ENCODE peak calls at places on chromosome 9, in six cellular contexts. N, O, B, Y, P and S are unnamed samples.
A peak's percentile ranks its signal among the peaks of the same experiment; 100 is the strongest.

GRCh38 chr9:82939451-82939850 is 123.5 kb downstream of the RASEF start:
- DNase-seq in N (peak; percentile 10), O (no peak), B (no peak), Y (no peak), P (no peak), S (no peak)

GRCh38 chr9:129929467-129930125 is 94.3 kb downstream of the USP20 start:
- DNase-seq in N (no peak), O (no peak), B (no peak), Y (no peak), P (no peak), S (no peak)

GRCh38 chr9:98607787-98608186 is 100.9 kb downstream of the GABBR2 start:
- DNase-seq in N (no peak), O (no peak), B (no peak), Y (no peak), P (no peak), S (no peak)

GRCh38 chr9:3177362-3177761 is 333.5 kb upstream of the PUM3 start:
- DNase-seq in N (peak; percentile 14), O (peak; percentile 20), B (no peak), Y (no peak), P (no peak), S (no peak)

GRCh38 chr9:69171049-69171448 is 3.0 kb upstream of the TJP2 start:
- DNase-seq in N (no peak), O (peak; percentile 50), B (no peak), Y (no peak), P (no peak), S (no peak)

GRCh38 chr9:3240651-3241268 is 285.0 kb downstream of the RFX3 start:
- DNase-seq in N (peak; percentile 62), O (peak; percentile 67), B (peak; percentile 36), Y (peak; percentile 61), P (peak; percentile 73), S (peak; percentile 27)

GRCh38 chr9:72665421-72665820 is 144.0 kb downstream of the TMC1 start:
- DNase-seq in N (no peak), O (peak; percentile 27), B (no peak), Y (no peak), P (no peak), S (no peak)

GRCh38 chr9:126154182-126154827 is 172.3 kb upstream of the MVB12B start:
- DNase-seq in N (no peak), O (no peak), B (no peak), Y (peak; percentile 10), P (no peak), S (no peak)

GRCh38 chr9:137656416-137656815 is 37.6 kb downstream of the EHMT1 start:
- DNase-seq in N (no peak), O (no peak), B (no peak), Y (peak; percentile 20), P (no peak), S (no peak)

GRCh38 chr9:107999011-107999410 is 509.4 kb upstream of the KLF4 start:
- DNase-seq in N (no peak), O (no peak), B (no peak), Y (no peak), P (peak; percentile 35), S (no peak)

GRCh38 chr9:97808415-97808814 is 44.6 kb upstream of the FOXE1 start:
- DNase-seq in N (no peak), O (no peak), B (no peak), Y (no peak), P (peak; percentile 14), S (no peak)

GRCh38 chr9:86676426-86676825 is 270.9 kb downstream of the GAS1 start:
- DNase-seq in N (no peak), O (no peak), B (no peak), Y (no peak), P (peak; percentile 42), S (no peak)

GRCh38 chr9:37422289-37423104 is at the start of gene GRHPR:
- DNase-seq in N (peak; percentile 94), O (peak; percentile 94), B (peak; percentile 85), Y (peak; percentile 92), P (peak; percentile 83), S (peak; percentile 91)

GRCh38 chr9:136193891-136194279 is 11.0 kb downstream of the LHX3 start:
- DNase-seq in N (no peak), O (no peak), B (no peak), Y (no peak), P (no peak), S (no peak)

GRCh38 chr9:37197158-37198033 is 77.0 kb downstream of the ZCCHC7 start:
- DNase-seq in N (no peak), O (peak; percentile 16), B (no peak), Y (no peak), P (peak; percentile 76), S (peak; percentile 71)

GRCh38 chr9:85142461-85143401 is 473.2 kb downstream of the NTRK2 start:
- DNase-seq in N (peak; percentile 29), O (peak; percentile 26), B (no peak), Y (no peak), P (peak; percentile 23), S (no peak)

GRCh38 chr9:37999501-38000189 is 69.4 kb downstream of the SHB start:
- DNase-seq in N (no peak), O (peak; percentile 52), B (no peak), Y (no peak), P (peak; percentile 37), S (no peak)

GRCh38 chr9:35690447-35691324 is 961 bp upstream of the TPM2 start:
- DNase-seq in N (peak; percentile 79), O (peak; percentile 75), B (peak; percentile 32), Y (peak; percentile 91), P (peak; percentile 64), S (no peak)

GRCh38 chr9:68999393-69000105 is 14.4 kb downstream of the PRKACG start:
- DNase-seq in N (peak; percentile 73), O (peak; percentile 86), B (peak; percentile 23), Y (no peak), P (peak; percentile 82), S (no peak)

GRCh38 chr9:121844090-121844489 is 192.7 kb downstream of the DAB2IP start:
- DNase-seq in N (no peak), O (no peak), B (no peak), Y (no peak), P (no peak), S (no peak)

GRCh38 chr9:21121595-21122251 is 19.9 kb downstream of the IFNW1 start:
- DNase-seq in N (no peak), O (no peak), B (no peak), Y (no peak), P (no peak), S (no peak)

GRCh38 chr9:87676976-87677775 is 48.7 kb upstream of the CTSL start:
- DNase-seq in N (no peak), O (peak; percentile 5), B (no peak), Y (no peak), P (no peak), S (no peak)

GRCh38 chr9:10612649-10613398 is at the start of gene PTPRD:
- DNase-seq in N (peak; percentile 12), O (peak; percentile 85), B (no peak), Y (no peak), P (peak; percentile 89), S (peak; percentile 1)

GRCh38 chr9:77176686-77177142 is 620 bp upstream of the VPS13A start:
- DNase-seq in N (no peak), O (no peak), B (no peak), Y (no peak), P (no peak), S (no peak)
- H3K4me3 ChIP-seq in N (peak overlapping the region; percentile 71), O (peak overlapping the region; percentile 40), B (peak overlapping the region; percentile 92), Y (peak overlapping the region; percentile 85), P (peak overlapping the region; percentile 76), S (peak overlapping the region; percentile 86)

DNA sequence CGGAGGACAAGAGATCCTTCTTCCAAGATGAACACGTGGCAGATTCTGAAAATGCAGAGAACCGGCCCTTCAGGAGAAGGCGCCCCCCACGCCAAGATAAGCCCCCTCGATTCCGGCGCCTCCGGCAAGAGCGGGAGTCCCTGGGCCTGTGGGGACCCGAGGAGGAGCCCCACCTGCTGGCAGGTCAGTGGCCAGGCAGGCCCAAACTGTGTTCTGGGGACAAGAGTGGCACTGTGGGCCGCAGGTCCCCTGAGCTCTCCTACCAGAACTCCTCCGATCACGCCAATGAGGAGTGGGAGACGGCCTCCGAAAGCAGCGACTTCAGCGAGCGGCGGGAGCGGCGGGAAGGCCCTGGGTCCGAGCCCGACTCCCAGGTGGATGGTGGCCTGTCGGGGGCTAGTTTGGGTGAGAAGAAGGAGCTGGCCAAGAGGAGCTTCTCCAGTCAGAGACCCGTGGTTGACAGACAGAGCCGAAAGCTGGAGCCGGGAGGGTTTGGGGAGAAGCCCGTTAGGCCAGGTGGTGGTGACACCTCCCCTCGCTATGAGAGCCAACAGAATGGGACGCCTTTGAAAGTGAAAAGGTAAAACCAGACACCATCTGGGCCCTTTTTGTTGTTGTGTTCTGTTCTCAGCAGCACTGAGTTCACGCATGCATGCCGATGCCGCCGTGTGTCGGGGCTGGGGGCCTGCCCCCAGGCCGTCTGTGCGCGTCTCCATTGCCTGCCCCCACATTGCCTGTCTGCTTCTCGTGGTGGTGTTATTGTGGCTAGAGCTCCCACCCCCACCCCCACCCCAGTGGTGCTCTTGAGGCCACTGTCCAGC is 26.6 kb upstream of the POMT1 start:
- DNase-seq in N (no peak), O (no peak), B (no peak), Y (peak; percentile 40), P (peak; percentile 25), S (no peak)
- TF ChIP-seq CTCF in N (peak; percentile 35), O (peak; percentile 36), B (peak; percentile 23), Y (peak; percentile 25), P (peak; percentile 46), S (peak; percentile 51)

GRCh38 chr9:33068991-33069390 is 7.5 kb downstream of the SMU1 start:
- DNase-seq in N (no peak), O (no peak), B (no peak), Y (no peak), P (no peak), S (no peak)
- H3K36me3 ChIP-seq in N (peaks cover 68% of the 10 kb centered on the region), O (no peaks in the 10 kb centered on the region), B (peaks cover 50% of the 10 kb centered on the region), Y (no peaks in the 10 kb centered on the region), P (peaks cover 19% of the 10 kb centered on the region), S (peaks cover 15% of the 10 kb centered on the region)

GRCh38 chr9:1052908-1053590 is 2.9 kb downstream of the DMRT2 start:
- DNase-seq in N (no peak), O (no peak), B (no peak), Y (no peak), P (no peak), S (no peak)

GRCh38 chr9:1053848-1054365 is 3.8 kb downstream of the DMRT2 start:
- DNase-seq in N (no peak), O (no peak), B (no peak), Y (no peak), P (no peak), S (no peak)

GRCh38 chr9:1051286-1052118 is 1.3 kb downstream of the DMRT2 start:
- DNase-seq in N (peak; percentile 71), O (peak; percentile 24), B (no peak), Y (no peak), P (peak; percentile 67), S (no peak)

GRCh38 chr9:1050125-1050895 is at the start of gene DMRT2:
- DNase-seq in N (peak; percentile 93), O (no peak), B (no peak), Y (peak; percentile 79), P (no peak), S (peak; percentile 52)

DNA sequence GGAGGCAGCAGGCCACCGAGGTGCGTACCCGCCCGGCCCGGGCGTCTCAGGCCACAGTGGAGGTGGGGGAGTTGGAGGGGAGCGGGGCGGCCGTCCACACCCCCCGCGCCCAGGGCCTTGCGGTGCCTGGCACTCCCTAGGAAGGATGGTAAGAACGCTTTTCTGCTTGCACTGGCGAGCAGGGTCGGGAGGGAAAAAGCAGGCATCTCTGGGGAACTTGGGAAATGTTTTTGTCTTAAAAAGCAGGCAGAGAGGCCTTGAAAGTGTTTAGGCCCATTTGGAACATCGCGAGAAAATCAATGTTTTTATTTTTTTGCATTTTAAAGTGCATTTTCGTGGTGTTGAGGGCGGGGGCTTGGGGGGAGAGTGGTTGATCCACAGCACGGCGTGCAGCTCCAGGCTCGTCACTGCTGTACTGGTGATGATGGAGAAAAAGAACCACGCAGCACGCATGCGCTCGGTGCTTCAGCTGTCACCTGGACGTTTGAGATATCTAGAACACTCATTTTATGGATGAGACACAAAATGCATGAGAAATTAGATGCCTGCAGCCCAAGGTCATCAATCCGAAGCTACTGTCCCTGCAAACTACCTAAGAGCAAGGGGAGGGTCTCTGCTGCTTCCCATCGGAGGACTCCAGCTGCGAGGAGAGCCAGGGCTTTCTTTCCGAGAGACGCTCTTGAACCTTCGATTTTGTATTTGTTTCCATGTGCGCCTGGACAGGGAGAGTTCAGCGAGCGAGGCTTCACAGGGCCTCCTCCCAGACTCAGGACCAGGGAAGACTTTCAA is 2.2 kb downstream of the DMRT2 start:
- DNase-seq in N (no peak), O (no peak), B (no peak), Y (no peak), P (no peak), S (no peak)
- H3K4me3 ChIP-seq in N (peak overlapping the region; percentile 58), O (no peak overlapping the region), B (no peak overlapping the region), Y (peak overlapping the region; percentile 6), P (peak overlapping the region; percentile 28), S (no peak overlapping the region)